ENCODE peak calls at places on chromosomes 7 and 10, in seven cellular contexts. H is neuronal stem cell, D is H9, S is IMR-90, J is mesenchymal stem cell, A is H1, N is trophoblast cell. V is an unnamed sample.

GRCh38 chr10:50439806-50440205 is 183.9 kb downstream of the SGMS1 start:
- DNase-seq in H (no peak), D (no peak), S (peak; percentile 42), J (no peak), A (no peak), N (no peak), V (no peak)

GRCh38 chr7:150756858-150757257 is 19.6 kb downstream of the GIMAP5 start:
- DNase-seq in H (no peak), D (no peak), S (no peak), J (no peak), A (no peak), N (no peak), V (no peak)

GRCh38 chr7:107446531-107446930 is 23.3 kb upstream of the GPR22 start:
- DNase-seq in H (no peak), D (no peak), S (peak; percentile 79), J (peak; percentile 29), A (no peak), N (no peak), V (no peak)

GRCh38 chr7:150649084-150649385 is 16.9 kb upstream of the GIMAP6 start:
- DNase-seq in H (no peak), D (no peak), S (no peak), J (no peak), A (no peak), N (no peak), V (no peak)

GRCh38 chr10:100307716-100308115 is 21.2 kb upstream of the BLOC1S2 start:
- DNase-seq in H (no peak), D (no peak), S (peak; percentile 70), J (no peak), A (no peak), N (peak; percentile 54), V (no peak)

GRCh38 chr10:17213646-17214349 is 12.3 kb upstream of the TRDMT1 start:
- DNase-seq in H (no peak), D (no peak), S (peak; percentile 83), J (peak; percentile 51), A (no peak), N (no peak), V (no peak)

GRCh38 chr10:123563994-123564393 is 102.2 kb upstream of the GPR26 start:
- DNase-seq in H (no peak), D (peak; percentile 21), S (no peak), J (no peak), A (no peak), N (no peak), V (peak; percentile 31)

GRCh38 chr7:831596-832291 is 532 bp upstream of the SUN1 start:
- DNase-seq in H (no peak), D (no peak), S (peak; percentile 94), J (peak; percentile 95), A (no peak), N (peak; percentile 57), V (peak; percentile 55)

GRCh38 chr10:62690703-62691102 is 113.8 kb upstream of the ADO start:
- DNase-seq in H (no peak), D (peak; percentile 35), S (no peak), J (no peak), A (peak; percentile 29), N (no peak), V (peak; percentile 80)

GRCh38 chr7:22872087-22872807 is 49.6 kb upstream of the TOMM7 start:
- DNase-seq in H (no peak), D (no peak), S (no peak), J (no peak), A (no peak), N (no peak), V (no peak)

GRCh38 chr7:121078701-121079227 is 90.3 kb downstream of the CPED1 start:
- DNase-seq in H (no peak), D (no peak), S (no peak), J (no peak), A (no peak), N (no peak), V (no peak)

GRCh38 chr7:35831208-35831607 is 30.4 kb downstream of the SEPTIN7 start:
- DNase-seq in H (peak; percentile 12), D (no peak), S (peak; percentile 50), J (peak; percentile 43), A (no peak), N (no peak), V (peak; percentile 21)

GRCh38 chr10:59336632-59337031 is 25.7 kb downstream of the FAM13C start:
- DNase-seq in H (no peak), D (no peak), S (peak; percentile 74), J (peak; percentile 69), A (no peak), N (no peak), V (no peak)

GRCh38 chr10:32985781-32986350 is 27.8 kb upstream of the ITGB1 start:
- DNase-seq in H (no peak), D (no peak), S (peak; percentile 91), J (peak; percentile 96), A (no peak), N (no peak), V (no peak)

GRCh38 chr10:26437637-26438461 is at the start of gene APBB1IP:
- DNase-seq in H (no peak), D (peak; percentile 43), S (no peak), J (no peak), A (no peak), N (peak; percentile 93), V (peak; percentile 68)

GRCh38 chr10:26432938-26433337 is 5.2 kb upstream of the APBB1IP start:
- DNase-seq in H (no peak), D (no peak), S (no peak), J (no peak), A (no peak), N (no peak), V (no peak)

GRCh38 chr10:26436848-26437247 is 1.3 kb upstream of the APBB1IP start:
- DNase-seq in H (no peak), D (no peak), S (no peak), J (no peak), A (no peak), N (no peak), V (peak; percentile 7)

GRCh38 chr10:26438534-26439269 is 561 bp downstream of the APBB1IP start:
- DNase-seq in H (no peak), D (peak; percentile 42), S (no peak), J (no peak), A (no peak), N (peak; percentile 71), V (peak; percentile 18)

GRCh38 chr10:26435852-26436251 is 2.3 kb upstream of the APBB1IP start:
- DNase-seq in H (no peak), D (no peak), S (no peak), J (no peak), A (no peak), N (no peak), V (no peak)
- H2AK5ac ChIP-seq in H (no peak overlapping the region), D (no peak overlapping the region), S (no peak overlapping the region), J (no peak overlapping the region), A (no peak overlapping the region), N (no peak overlapping the region), V (no peak overlapping the region)

GRCh38 chr10:114521250-114521649 is 116.9 kb upstream of the AFAP1L2 start:
- DNase-seq in H (no peak), D (no peak), S (no peak), J (no peak), A (no peak), N (no peak), V (no peak)
- H4K8ac ChIP-seq in H (no peak overlapping the region), D (no peak overlapping the region), S (no peak overlapping the region), J (no peak overlapping the region), A (no peak overlapping the region), N (no peak overlapping the region), V (no peak overlapping the region)

DNA sequence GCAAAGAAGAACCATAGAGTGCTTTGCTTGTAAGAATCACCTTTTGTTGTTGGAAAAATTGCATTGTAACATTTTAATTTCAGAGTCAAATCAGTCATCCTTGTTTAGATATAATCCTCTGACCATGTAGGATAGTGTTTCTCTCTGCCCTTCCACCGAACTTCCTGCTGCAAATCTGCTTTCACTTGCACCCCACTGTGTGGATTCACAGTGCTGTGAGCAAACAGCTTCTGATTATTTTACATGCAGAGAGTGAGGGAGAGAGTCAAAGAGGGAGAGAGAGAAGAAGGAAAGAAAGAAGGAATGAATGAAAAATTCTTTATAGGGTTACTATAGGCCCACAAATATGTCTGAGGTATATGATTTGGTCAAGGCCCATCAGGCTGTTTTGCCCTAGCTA is 30.0 kb upstream of the SEM1 start:
- DNase-seq in H (no peak), D (peak; percentile 36), S (no peak), J (no peak), A (no peak), N (no peak), V (peak; percentile 65)
- H2AK5ac ChIP-seq in H (no peak overlapping the region), D (no peak overlapping the region), S (no peak overlapping the region), J (no peak overlapping the region), A (no peak overlapping the region), N (no peak overlapping the region), V (no peak overlapping the region)

DNA sequence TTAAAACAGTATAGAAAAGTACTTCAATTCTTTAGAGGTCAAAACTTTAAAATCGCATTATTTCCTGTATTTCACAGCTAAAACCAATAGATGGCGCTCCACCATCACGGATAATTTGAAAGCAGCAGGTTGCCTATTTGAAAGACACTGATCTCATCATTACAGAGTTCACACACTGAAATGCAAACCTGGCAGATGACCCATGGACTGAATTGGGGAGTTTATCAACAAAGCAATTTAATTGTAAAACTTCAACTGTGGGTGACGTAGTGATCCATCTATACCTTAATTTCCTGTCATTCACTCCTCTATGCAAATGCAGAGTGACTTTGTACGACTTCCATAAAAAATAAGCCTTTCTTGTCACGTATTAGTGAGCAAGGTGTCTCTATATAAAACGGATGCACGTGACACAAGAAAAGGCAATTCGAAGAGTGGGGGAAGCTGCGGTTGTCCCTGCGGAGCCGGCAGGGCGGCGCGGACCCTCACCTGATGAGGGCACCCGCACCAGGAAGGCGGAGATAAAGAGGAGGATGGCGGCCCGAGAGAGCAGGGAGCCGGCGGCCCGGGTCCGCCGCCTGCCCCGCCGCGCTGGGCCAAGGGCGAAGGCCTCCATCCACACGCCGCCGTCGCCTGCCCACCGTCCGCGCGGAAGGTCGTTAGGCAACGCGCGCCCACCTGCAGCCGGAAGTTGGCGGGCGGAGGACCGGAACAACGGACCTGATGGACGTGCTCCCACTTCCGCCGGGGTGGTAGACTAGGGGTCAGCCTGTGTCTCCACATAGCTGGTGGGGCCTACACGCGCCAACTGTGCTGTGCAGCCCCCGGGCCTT is at the start of gene ZPBP:
- DNase-seq in H (peak; percentile 48), D (peak; percentile 70), S (peak; percentile 4), J (peak; percentile 21), A (no peak), N (peak; percentile 13), V (peak; percentile 63)
- H4K8ac ChIP-seq in H (no peak within 1 kb of the TSS), D (no peak within 1 kb of the TSS), S (no peak within 1 kb of the TSS), J (no peak within 1 kb of the TSS), A (peak within 1 kb of the TSS; percentile 91), N (no peak within 1 kb of the TSS), V (no peak within 1 kb of the TSS)

DNA sequence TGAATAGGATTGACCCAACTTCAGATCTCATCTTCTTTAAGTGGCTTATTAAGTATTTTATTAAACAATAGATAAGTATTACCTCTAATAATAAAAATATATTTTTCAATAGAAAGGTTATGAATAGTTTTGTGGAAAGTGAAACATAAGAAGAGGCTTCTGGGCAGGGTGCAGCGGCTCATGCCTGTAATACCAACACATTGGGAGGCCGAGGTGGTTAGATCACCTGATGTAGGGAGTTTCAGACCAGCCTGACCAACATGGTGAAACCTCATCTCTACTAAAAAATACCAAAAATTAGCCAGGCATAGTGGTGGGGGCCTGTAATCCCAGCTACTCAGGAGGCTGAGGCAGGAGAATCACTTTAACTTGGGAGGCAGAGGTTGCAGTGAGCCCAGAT is 26.5 kb downstream of the GPR85 start:
- DNase-seq in H (no peak), D (no peak), S (no peak), J (no peak), A (no peak), N (no peak), V (no peak)
- H2AK5ac ChIP-seq in H (no peak overlapping the region), D (no peak overlapping the region), S (no peak overlapping the region), J (no peak overlapping the region), A (no peak overlapping the region), N (no peak overlapping the region), V (no peak overlapping the region)

V was measured in mesendoderm.